ENCODE peak calls at places on chromosome 18, in seven cellular contexts. D, T, E, I, S, C and O are unnamed samples.

GRCh38 chr18:59560556-59560955 is 136.7 kb downstream of the CCBE1 start:
- DNase-seq in D (no peak), T (no peak), E (no peak), I (no peak), S (no peak), C (no peak), O (no peak)

GRCh38 chr18:7945882-7946281 is 378.8 kb downstream of the PTPRM start:
- DNase-seq in D (peak), T (no peak), E (peak), I (peak), S (no peak), C (no peak), O (no peak)

GRCh38 chr18:46624127-46624526 is 32.9 kb downstream of the LOXHD1 start:
- DNase-seq in D (no peak), T (peak), E (no peak), I (no peak), S (no peak), C (no peak), O (peak)

GRCh38 chr18:3194947-3195612 is 24.7 kb downstream of the MYOM1 start:
- DNase-seq in D (no peak), T (no peak), E (no peak), I (no peak), S (no peak), C (no peak), O (no peak)

GRCh38 chr18:57122906-57123510 is 23.9 kb upstream of the BOD1L2 start:
- DNase-seq in D (no peak), T (no peak), E (no peak), I (no peak), S (no peak), C (no peak), O (no peak)

GRCh38 chr18:27419646-27420045 is 234.5 kb upstream of the CHST9 start:
- DNase-seq in D (no peak), T (no peak), E (no peak), I (no peak), S (no peak), C (no peak), O (no peak)

GRCh38 chr18:47709556-47709955 is 220.9 kb downstream of the SMAD2 start:
- DNase-seq in D (no peak), T (no peak), E (no peak), I (no peak), S (no peak), C (no peak), O (no peak)

GRCh38 chr18:24502621-24503020 is 42.2 kb downstream of the HRH4 start:
- DNase-seq in D (no peak), T (no peak), E (no peak), I (no peak), S (no peak), C (no peak), O (no peak)

GRCh38 chr18:21598726-21599584 is 1.5 kb downstream of the ESCO1 start:
- DNase-seq in D (no peak), T (no peak), E (no peak), I (no peak), S (no peak), C (no peak), O (no peak)

GRCh38 chr18:48330016-48330991 is 78.9 kb downstream of the ZBTB7C start:
- DNase-seq in D (no peak), T (no peak), E (peak), I (peak), S (no peak), C (no peak), O (no peak)

GRCh38 chr18:42447688-42448087 is 492.7 kb downstream of the PIK3C3 start:
- DNase-seq in D (no peak), T (no peak), E (no peak), I (no peak), S (no peak), C (no peak), O (no peak)

GRCh38 chr18:59228361-59228760 is 8.4 kb downstream of the GRP start:
- DNase-seq in D (no peak), T (no peak), E (peak), I (no peak), S (no peak), C (no peak), O (no peak)

GRCh38 chr18:48762022-48762421 is 188.7 kb downstream of the SMAD7 start:
- DNase-seq in D (no peak), T (no peak), E (no peak), I (no peak), S (no peak), C (no peak), O (no peak)

GRCh38 chr18:45161850-45162249 is 453.4 kb upstream of the SLC14A2 start:
- DNase-seq in D (no peak), T (no peak), E (no peak), I (no peak), S (no peak), C (no peak), O (no peak)

GRCh38 chr18:52716926-52717325 is 376.9 kb downstream of the DCC start:
- DNase-seq in D (no peak), T (no peak), E (peak), I (peak), S (peak), C (peak), O (no peak)

GRCh38 chr18:27544211-27544610 is 359.1 kb upstream of the CHST9 start:
- DNase-seq in D (no peak), T (no peak), E (no peak), I (no peak), S (no peak), C (no peak), O (no peak)

GRCh38 chr18:69936191-69936558 is 11.5 kb downstream of the CD226 start:
- DNase-seq in D (no peak), T (no peak), E (no peak), I (no peak), S (peak), C (peak), O (no peak)

GRCh38 chr18:52764271-52764670 is 424.3 kb downstream of the DCC start:
- DNase-seq in D (no peak), T (no peak), E (no peak), I (no peak), S (no peak), C (no peak), O (no peak)

GRCh38 chr18:2627821-2628276 is 27.7 kb upstream of the SMCHD1 start:
- DNase-seq in D (no peak), T (no peak), E (no peak), I (no peak), S (no peak), C (no peak), O (no peak)

GRCh38 chr18:32289480-32290075 is 99.7 kb downstream of the MEP1B start:
- DNase-seq in D (peak), T (no peak), E (no peak), I (peak), S (peak), C (peak), O (no peak)

GRCh38 chr18:76463358-76463757 is 31.7 kb downstream of the ZNF516 start:
- DNase-seq in D (no peak), T (peak), E (no peak), I (no peak), S (no peak), C (no peak), O (peak)

GRCh38 chr18:26617151-26617554 is 68.8 kb upstream of the KCTD1 start:
- DNase-seq in D (no peak), T (no peak), E (peak), I (peak), S (no peak), C (no peak), O (no peak)

GRCh38 chr18:66894851-66895250 is 291.0 kb upstream of the CDH19 start:
- DNase-seq in D (no peak), T (no peak), E (no peak), I (no peak), S (no peak), C (no peak), O (no peak)

GRCh38 chr18:56910967-56911366 is 235.9 kb upstream of the BOD1L2 start:
- DNase-seq in D (no peak), T (no peak), E (no peak), I (no peak), S (no peak), C (no peak), O (no peak)

GRCh38 chr18:43875496-43875895 is 598.2 kb upstream of the SYT4 start:
- DNase-seq in D (no peak), T (no peak), E (no peak), I (no peak), S (no peak), C (no peak), O (no peak)

GRCh38 chr18:42437646-42438045 is 482.6 kb downstream of the PIK3C3 start:
- DNase-seq in D (no peak), T (no peak), E (no peak), I (peak), S (peak), C (peak), O (no peak)

GRCh38 chr18:74513149-74513882 is 17.2 kb downstream of the CNDP2 start:
- DNase-seq in D (no peak), T (no peak), E (no peak), I (no peak), S (no peak), C (no peak), O (peak)

GRCh38 chr18:55097406-55098170 is 138.3 kb upstream of the CCDC68 start:
- DNase-seq in D (peak), T (no peak), E (no peak), I (no peak), S (no peak), C (no peak), O (no peak)

GRCh38 chr18:10440874-10441273 is 13.6 kb upstream of the APCDD1 start:
- DNase-seq in D (no peak), T (no peak), E (no peak), I (no peak), S (no peak), C (no peak), O (no peak)

GRCh38 chr18:58046087-58046793 is 2.2 kb downstream of the NEDD4L start:
- DNase-seq in D (no peak), T (no peak), E (no peak), I (no peak), S (no peak), C (peak), O (no peak)

GRCh38 chr18:49021433-49022129 is 70.8 kb upstream of the SMAD7 start:
- DNase-seq in D (peak), T (peak), E (no peak), I (peak), S (peak), C (peak), O (peak)

GRCh38 chr18:23114911-23115310 is 20.4 kb upstream of the CABLES1 start:
- DNase-seq in D (peak), T (no peak), E (no peak), I (peak), S (no peak), C (no peak), O (no peak)

GRCh38 chr18:2337552-2338141 is 233.7 kb downstream of the METTL4 start:
- DNase-seq in D (peak), T (no peak), E (no peak), I (peak), S (peak), C (peak), O (no peak)

GRCh38 chr18:76437910-76438309 is 57.1 kb downstream of the ZNF516 start:
- DNase-seq in D (no peak), T (no peak), E (no peak), I (no peak), S (no peak), C (no peak), O (no peak)

GRCh38 chr18:27785815-27786537 is 391.0 kb downstream of the CDH2 start:
- DNase-seq in D (no peak), T (no peak), E (no peak), I (no peak), S (no peak), C (no peak), O (no peak)

GRCh38 chr18:27363918-27364317 is 178.8 kb upstream of the CHST9 start:
- DNase-seq in D (no peak), T (no peak), E (no peak), I (no peak), S (no peak), C (no peak), O (no peak)

GRCh38 chr18:61860302-61860701 is 32.5 kb downstream of the RNF152 start:
- DNase-seq in D (no peak), T (no peak), E (no peak), I (no peak), S (no peak), C (no peak), O (no peak)

GRCh38 chr18:50559750-50560680 is at the start of gene MAPK4:
- DNase-seq in D (no peak), T (no peak), E (no peak), I (no peak), S (no peak), C (peak), O (peak)
- TF ChIP-seq CTCF in D (no peak), T (no peak), E (no peak), I (no peak), S (no peak), C (no peak), O (no peak)

GRCh38 chr18:63293930-63294329 is 25.6 kb downstream of the BCL2 start:
- DNase-seq in D (no peak), T (no peak), E (no peak), I (no peak), S (no peak), C (no peak), O (no peak)
- TF ChIP-seq CTCF in D (no peak), T (no peak), E (no peak), I (no peak), S (no peak), C (no peak), O (no peak)

DNA sequence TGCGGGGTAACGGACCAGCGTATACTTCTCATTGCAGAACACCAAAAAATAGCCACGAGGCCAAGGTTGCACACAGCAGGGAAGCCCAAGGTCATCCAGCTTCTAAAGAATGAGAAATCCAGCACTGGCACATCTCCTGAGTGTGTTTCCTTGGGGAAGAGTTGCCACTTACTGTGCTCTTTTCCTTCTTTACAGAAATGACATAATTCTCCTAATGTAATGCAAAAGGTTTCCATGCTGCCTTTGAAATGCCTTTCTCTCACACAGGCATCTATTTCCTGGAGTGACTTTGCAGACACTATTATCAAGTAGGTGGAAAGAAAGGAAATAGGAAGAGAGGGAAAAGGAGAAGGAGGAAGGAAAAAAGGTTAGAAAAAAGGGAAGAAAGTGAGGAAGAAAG is 862.1 kb upstream of the CELF4 start:
- DNase-seq in D (no peak), T (no peak), E (no peak), I (no peak), S (no peak), C (no peak), O (no peak)
- TF ChIP-seq CTCF in D (no peak), T (no peak), E (no peak), I (no peak), S (no peak), C (no peak), O (no peak)

GRCh38 chr18:37019157-37019571 is 190.2 kb downstream of the KIAA1328 start:
- DNase-seq in D (no peak), T (no peak), E (no peak), I (peak), S (no peak), C (peak), O (no peak)
- TF ChIP-seq CTCF in D (no peak), T (no peak), E (peak), I (peak), S (no peak), C (peak), O (peak)

GRCh38 chr18:33673689-33674088 is 95.7 kb downstream of the ASXL3 start:
- DNase-seq in D (peak), T (no peak), E (no peak), I (no peak), S (no peak), C (no peak), O (no peak)
- TF ChIP-seq CTCF in D (no peak), T (no peak), E (no peak), I (no peak), S (no peak), C (no peak), O (no peak)

GRCh38 chr18:13216092-13216582 is 2.4 kb upstream of the LDLRAD4 start:
- DNase-seq in D (peak), T (peak), E (peak), I (peak), S (peak), C (peak), O (no peak)
- TF ChIP-seq CTCF in D (peak), T (peak), E (peak), I (peak), S (peak), C (peak), O (peak)